ENCODE peak calls at places on chromosome 5, in eight cellular contexts. R is left ventricle myocardium inferior, O is fibroblast of lung, V is uterus, P is fibroblast of mammary gland, A is WERI-Rb-1, I is Peyer's patch, D is nephron progenitor cell. C is an unnamed sample.

GRCh38 chr5:115324021-115324420 is 27.6 kb upstream of the CCDC112 start:
- DNase-seq in R (no peak), O (peak; percentile 26), V (no peak), P (peak; percentile 28), A (no peak), I (no peak), D (no peak), C (no peak)

GRCh38 chr5:15683332-15683731 is 183.4 kb downstream of the FBXL7 start:
- DNase-seq in R (no peak), O (no peak), V (no peak), P (no peak), A (peak; percentile 61), I (no peak), D (peak; percentile 23), C (no peak)

GRCh38 chr5:180291943-180292831 is at the start of gene MAPK9:
- DNase-seq in R (peak; percentile 86), O (peak; percentile 66), V (peak; percentile 69), P (peak; percentile 66), A (peak; percentile 69), I (peak; percentile 93), D (peak; percentile 91), C (peak; percentile 88)

GRCh38 chr5:34847056-34847455 is 8.1 kb downstream of the TTC23L start:
- DNase-seq in R (no peak), O (no peak), V (no peak), P (no peak), A (peak; percentile 58), I (no peak), D (no peak), C (no peak)

GRCh38 chr5:7397005-7397546 is 1.1 kb downstream of the ADCY2 start:
- DNase-seq in R (no peak), O (peak; percentile 31), V (no peak), P (peak; percentile 14), A (peak; percentile 42), I (no peak), D (no peak), C (no peak)

GRCh38 chr5:154260224-154260859 is 69.8 kb downstream of the GALNT10 start:
- DNase-seq in R (no peak), O (peak; percentile 56), V (no peak), P (no peak), A (peak; percentile 79), I (no peak), D (no peak), C (no peak)

GRCh38 chr5:98753507-98753906 is 20.0 kb upstream of the RGMB start:
- DNase-seq in R (no peak), O (no peak), V (no peak), P (no peak), A (no peak), I (no peak), D (no peak), C (no peak)

GRCh38 chr5:53262348-53262970 is 152.9 kb upstream of the MOCS2 start:
- DNase-seq in R (no peak), O (peak; percentile 39), V (no peak), P (peak; percentile 75), A (no peak), I (no peak), D (peak; percentile 13), C (peak; percentile 19)

GRCh38 chr5:108361771-108362170 is 20.1 kb downstream of the FBXL17 start:
- DNase-seq in R (no peak), O (peak; percentile 82), V (no peak), P (no peak), A (no peak), I (no peak), D (no peak), C (no peak)

GRCh38 chr5:144205141-144205551 is 34.5 kb downstream of the KCTD16 start:
- DNase-seq in R (peak; percentile 17), O (peak; percentile 59), V (no peak), P (peak; percentile 37), A (peak; percentile 16), I (no peak), D (peak; percentile 59), C (no peak)

GRCh38 chr5:103428411-103428871 is 134.1 kb downstream of the NUDT12 start:
- DNase-seq in R (peak; percentile 18), O (peak; percentile 88), V (no peak), P (no peak), A (no peak), I (no peak), D (no peak), C (no peak)

GRCh38 chr5:22372376-22372775 is 480.8 kb downstream of the CDH12 start:
- DNase-seq in R (no peak), O (peak; percentile 52), V (no peak), P (peak; percentile 2), A (no peak), I (no peak), D (no peak), C (no peak)

GRCh38 chr5:32241034-32241783 is 67.1 kb upstream of the GOLPH3 start:
- DNase-seq in R (no peak), O (no peak), V (no peak), P (no peak), A (no peak), I (no peak), D (no peak), C (no peak)

GRCh38 chr5:107396351-107396690 is 274.4 kb downstream of the EFNA5 start:
- DNase-seq in R (no peak), O (no peak), V (no peak), P (no peak), A (no peak), I (no peak), D (no peak), C (no peak)

GRCh38 chr5:136058972-136059354 is 30.2 kb downstream of the TGFBI start:
- DNase-seq in R (no peak), O (no peak), V (no peak), P (no peak), A (no peak), I (no peak), D (no peak), C (no peak)

GRCh38 chr5:1299511-1299850 is 4.6 kb upstream of the TERT start:
- DNase-seq in R (peak; percentile 11), O (no peak), V (no peak), P (no peak), A (peak; percentile 16), I (peak; percentile 42), D (peak; percentile 12), C (no peak)

GRCh38 chr5:9301200-9301599 is 244.7 kb downstream of the SEMA5A start:
- DNase-seq in R (no peak), O (no peak), V (no peak), P (no peak), A (no peak), I (no peak), D (no peak), C (no peak)

GRCh38 chr5:96335873-96336272 is 97.2 kb downstream of the PCSK1 start:
- DNase-seq in R (no peak), O (peak; percentile 43), V (no peak), P (no peak), A (no peak), I (no peak), D (no peak), C (peak; percentile 5)

GRCh38 chr5:39240750-39241149 is 21.4 kb upstream of the FYB1 start:
- DNase-seq in R (no peak), O (no peak), V (no peak), P (no peak), A (no peak), I (no peak), D (no peak), C (no peak)

GRCh38 chr5:155616779-155617392 is 603.3 kb downstream of the KIF4B start:
- DNase-seq in R (no peak), O (peak; percentile 3), V (no peak), P (peak; percentile 10), A (peak; percentile 77), I (peak; percentile 76), D (peak; percentile 74), C (peak; percentile 63)

GRCh38 chr5:83509535-83509934 is 38.0 kb downstream of the VCAN start:
- DNase-seq in R (no peak), O (peak; percentile 94), V (peak; percentile 26), P (peak; percentile 46), A (no peak), I (no peak), D (no peak), C (no peak)

DNA sequence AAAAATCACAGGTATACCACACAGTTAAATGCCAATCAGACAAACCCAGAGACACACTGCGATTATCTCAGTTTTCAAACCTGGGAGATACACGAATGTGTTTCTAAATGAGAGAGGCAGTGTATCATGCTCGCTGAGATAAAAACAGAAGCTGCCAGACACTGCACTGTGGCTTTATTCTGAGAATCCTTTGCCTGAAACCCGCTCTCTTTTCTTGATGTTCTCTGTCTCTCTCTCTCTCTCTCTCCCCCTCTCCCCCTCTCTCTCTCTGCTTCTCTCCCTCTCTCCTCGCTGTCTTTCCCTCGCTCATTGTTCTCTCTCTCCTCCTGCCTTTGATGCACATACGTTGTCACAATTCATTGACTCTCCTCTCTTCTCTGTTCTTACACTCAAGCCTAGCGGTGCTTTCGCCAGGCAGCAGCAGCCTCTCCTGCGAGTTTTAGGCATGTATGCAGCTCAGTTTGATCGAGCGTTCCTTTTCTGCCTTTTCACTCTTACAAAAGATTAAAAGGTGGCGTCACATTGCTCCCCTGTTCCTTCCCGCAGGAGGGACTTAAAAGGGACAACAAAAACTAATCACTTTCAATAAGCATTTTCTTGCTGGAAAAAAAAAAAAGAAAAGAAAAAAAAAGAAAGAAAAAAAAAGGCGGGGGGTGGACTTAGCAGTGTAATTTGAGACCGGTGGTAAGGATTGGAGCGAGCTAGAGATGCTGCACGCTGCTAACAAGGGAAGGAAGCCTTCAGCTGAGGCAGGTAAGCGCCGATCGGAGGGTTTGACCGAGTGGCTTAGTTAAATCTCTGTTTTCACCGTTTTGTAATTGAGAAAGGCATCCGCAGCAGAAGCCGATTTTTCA is 717.9 kb upstream of the WWC1 start:
- DNase-seq in R (no peak), O (peak; percentile 89), V (no peak), P (peak; percentile 46), A (peak; percentile 55), I (no peak), D (peak; percentile 52), C (no peak)
- TF ChIP-seq CTCF in R (no peak), O (peak; percentile 19), V (no peak), P (no peak), A (no peak), I (no peak), D (no peak), C (no peak)

GRCh38 chr5:85921590-85921989 is 696.2 kb upstream of the COX7C start:
- DNase-seq in R (no peak), O (no peak), V (no peak), P (no peak), A (no peak), I (no peak), D (no peak), C (no peak)
- TF ChIP-seq CTCF in R (no peak), O (no peak), V (no peak), P (no peak), A (peak; percentile 16), I (no peak), D (no peak), C (no peak)

DNA sequence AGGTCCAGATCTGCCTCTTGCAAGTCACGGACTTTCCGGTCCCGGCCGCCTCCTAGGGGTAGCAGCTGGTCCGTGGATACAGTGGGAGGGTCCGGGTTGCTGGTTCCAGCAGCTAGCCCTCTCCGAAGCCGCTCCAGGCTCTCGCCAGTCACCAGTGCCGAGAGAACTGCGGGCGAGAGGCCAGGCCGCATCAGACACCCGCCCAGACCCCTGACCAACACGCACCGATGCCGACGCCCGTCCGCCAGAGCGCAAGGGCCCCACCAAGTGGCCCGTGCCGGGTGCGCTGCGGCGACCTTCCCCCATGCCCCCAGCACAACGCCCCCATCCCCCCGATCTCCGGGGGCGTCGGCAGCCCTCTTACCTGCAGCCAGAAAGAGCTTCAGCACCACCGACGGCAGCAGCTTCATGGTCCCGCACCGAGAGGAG is 470 bp downstream of the HBEGF start:
- DNase-seq in R (peak; percentile 73), O (peak; percentile 69), V (peak; percentile 67), P (peak; percentile 63), A (peak; percentile 59), I (peak; percentile 67), D (peak; percentile 66), C (peak; percentile 55)
- TF ChIP-seq CTCF in R (peak; percentile 58), O (peak; percentile 43), V (peak; percentile 48), P (peak; percentile 43), A (peak; percentile 54), I (peak; percentile 23), D (no peak), C (no peak)

GRCh38 chr5:110054240-110054639 is 364.5 kb downstream of the MAN2A1 start:
- DNase-seq in R (no peak), O (peak; percentile 93), V (no peak), P (peak; percentile 88), A (no peak), I (peak; percentile 73), D (no peak), C (peak; percentile 89)
- TF ChIP-seq CTCF in R (no peak), O (peak; percentile 34), V (no peak), P (peak; percentile 45), A (no peak), I (no peak), D (no peak), C (peak; percentile 64)